ENCODE peak calls at places on chromosomes 4 and X, in five cellular contexts. Q is AG09309, U is upper lobe of right lung, C is mesendoderm, W is cardiac muscle cell. B is an unnamed sample.
A peak's percentile ranks its signal among the peaks of the same experiment; 100 is the strongest.

GRCh38 chrX:47168495-47169073 is 23.6 kb downstream of the RBM10 start:
- DNase-seq in Q (no peak), U (peak; percentile 3), C (no peak), W (no peak), B (no peak)

GRCh38 chr4:185381794-185382193 is 13.9 kb downstream of the LRP2BP start:
- DNase-seq in Q (no peak), U (no peak), C (no peak), W (no peak), B (no peak)

GRCh38 chr4:112099701-112100289 is 45.5 kb upstream of the FAM241A start:
- DNase-seq in Q (peak; percentile 31), U (no peak), C (peak; percentile 57), W (peak; percentile 55), B (peak; percentile 31)

GRCh38 chr4:126850286-126850685 is 782.5 kb upstream of the INTU start:
- DNase-seq in Q (peak; percentile 89), U (no peak), C (peak; percentile 92), W (no peak), B (no peak)

GRCh38 chr4:76883147-76883546 is 14.8 kb downstream of the SOWAHB start:
- DNase-seq in Q (no peak), U (no peak), C (no peak), W (no peak), B (no peak)

GRCh38 chr4:147582386-147583077 is 34.7 kb upstream of the TMEM184C start:
- DNase-seq in Q (no peak), U (no peak), C (no peak), W (no peak), B (no peak)

GRCh38 chr4:153555730-153556440 is 89.7 kb downstream of the TMEM131L start:
- DNase-seq in Q (no peak), U (no peak), C (no peak), W (peak; percentile 86), B (no peak)

GRCh38 chr4:153409412-153409811 is 56.7 kb upstream of the TMEM131L start:
- DNase-seq in Q (no peak), U (no peak), C (no peak), W (no peak), B (no peak)

GRCh38 chr4:23966720-23967119 is 76.9 kb upstream of the PPARGC1A start:
- DNase-seq in Q (no peak), U (no peak), C (peak; percentile 70), W (peak; percentile 57), B (no peak)

GRCh38 chrX:22968494-22968893 is 31.3 kb upstream of the DDX53 start:
- DNase-seq in Q (no peak), U (no peak), C (peak; percentile 11), W (no peak), B (no peak)

GRCh38 chr4:99875073-99875472 is 19.2 kb downstream of the LAMTOR3 start:
- DNase-seq in Q (no peak), U (no peak), C (no peak), W (no peak), B (no peak)

GRCh38 chr4:99878604-99879003 is 15.6 kb downstream of the LAMTOR3 start:
- DNase-seq in Q (no peak), U (no peak), C (no peak), W (no peak), B (no peak)

GRCh38 chr4:99885063-99885664 is 9.1 kb downstream of the LAMTOR3 start:
- DNase-seq in Q (no peak), U (no peak), C (peak; percentile 55), W (peak; percentile 51), B (no peak)

GRCh38 chr4:99876946-99877345 is 17.3 kb downstream of the LAMTOR3 start:
- DNase-seq in Q (no peak), U (no peak), C (no peak), W (no peak), B (no peak)

DNA sequence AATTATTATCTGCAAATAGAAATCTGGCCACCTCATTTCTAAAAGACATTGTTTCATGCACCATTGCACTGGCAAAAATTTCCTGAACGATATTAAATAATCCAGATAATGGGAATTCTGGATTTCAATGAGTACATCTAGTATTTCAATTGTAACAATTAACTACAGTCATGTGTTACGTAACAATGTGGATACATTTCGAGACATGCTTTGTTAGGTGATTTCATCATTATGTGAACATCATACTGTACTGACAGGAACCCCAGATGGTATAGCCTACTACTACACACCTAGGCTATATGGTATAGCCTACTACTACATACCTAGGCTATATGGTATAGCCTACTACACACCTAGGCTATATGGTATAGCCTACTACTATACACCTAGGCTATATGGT is 14.8 kb downstream of the LAMTOR3 start:
- DNase-seq in Q (no peak), U (no peak), C (no peak), W (no peak), B (no peak)
- H3K4me3 ChIP-seq in Q (no peak overlapping the region), U (no peak overlapping the region), C (no peak overlapping the region), W (no peak overlapping the region), B (no peak overlapping the region)

DNA sequence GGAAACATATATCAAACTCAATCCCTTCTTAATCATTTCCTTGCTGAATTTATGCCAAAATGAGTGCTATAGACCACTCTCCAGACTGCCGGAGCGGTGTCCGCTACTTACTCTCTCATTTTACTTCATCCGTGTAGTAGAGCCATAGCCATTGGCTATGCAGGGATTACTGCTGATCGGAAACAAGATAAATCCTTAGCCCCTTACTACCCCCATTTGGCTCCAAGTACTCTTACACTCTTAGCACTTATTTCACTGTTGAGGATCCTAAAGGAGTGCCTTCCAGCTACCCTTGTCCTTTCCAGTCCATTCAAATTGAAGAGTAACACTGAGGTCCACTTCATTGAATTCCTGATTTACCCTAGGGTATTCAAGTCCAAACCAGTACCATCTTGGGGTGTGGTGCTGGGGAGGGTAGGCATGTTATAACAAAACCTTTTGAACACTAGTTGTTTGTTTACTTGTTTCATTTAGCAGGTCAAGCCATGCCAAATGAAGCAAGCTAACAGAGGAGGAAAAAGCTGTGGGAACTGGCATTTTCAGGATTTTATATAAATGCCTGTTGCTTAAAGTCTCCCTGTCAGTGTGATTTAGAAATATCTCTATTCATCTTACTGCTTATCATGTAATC is 715.1 kb downstream of the FSTL5 start:
- DNase-seq in Q (no peak), U (no peak), C (no peak), W (no peak), B (no peak)
- H3K4me3 ChIP-seq in Q (no peak overlapping the region), U (no peak overlapping the region), C (no peak overlapping the region), W (no peak overlapping the region), B (no peak overlapping the region)

GRCh38 chr4:174826660-174827059 is 2.4 kb downstream of the GLRA3 start:
- DNase-seq in Q (no peak), U (no peak), C (no peak), W (no peak), B (no peak)
- H3K4me3 ChIP-seq in Q (no peak overlapping the region), U (no peak overlapping the region), C (no peak overlapping the region), W (no peak overlapping the region), B (no peak overlapping the region)

DNA sequence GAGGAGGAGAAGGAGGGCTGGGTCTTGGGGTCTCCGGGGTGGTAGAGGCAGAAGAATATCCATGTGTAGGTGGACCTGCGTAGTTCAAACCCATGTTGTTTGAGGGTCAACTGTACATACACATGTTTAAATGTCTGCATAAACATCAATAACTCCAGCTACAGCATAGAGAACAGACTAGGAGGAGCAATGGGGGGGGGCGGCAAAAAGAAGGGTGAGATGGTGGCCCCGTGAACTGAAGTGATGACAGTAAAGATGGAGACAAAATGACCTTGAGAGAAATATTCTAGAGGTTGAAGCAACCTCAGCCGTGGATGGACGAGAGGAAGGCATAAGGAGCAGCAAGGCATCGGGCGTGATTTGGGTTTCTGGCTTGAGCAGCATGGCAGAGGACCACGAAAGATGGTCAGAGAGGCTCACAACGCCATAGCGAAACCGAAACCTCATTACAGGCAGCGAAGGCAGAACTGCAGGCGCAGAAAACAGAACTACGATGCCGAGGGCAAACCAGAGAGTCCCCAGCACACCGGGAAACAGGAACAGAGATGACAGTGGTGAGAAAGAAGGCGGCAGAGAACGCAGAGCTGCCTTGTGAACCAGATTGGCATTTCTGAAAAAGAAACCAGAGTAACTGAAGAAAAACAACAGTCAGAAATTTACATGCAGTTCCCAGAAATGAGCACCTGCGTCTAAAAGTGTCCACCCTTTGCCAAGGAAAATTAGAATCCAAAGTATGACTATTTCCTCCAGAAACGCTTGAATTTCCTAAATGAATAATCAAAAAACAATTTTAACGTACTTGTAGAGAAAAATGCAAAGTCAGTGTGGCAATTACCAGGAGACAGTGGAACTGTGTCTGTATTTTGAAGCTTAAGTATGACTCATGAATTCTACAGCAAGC is 50.2 kb upstream of the ENPP6 start:
- DNase-seq in Q (peak; percentile 81), U (peak; percentile 72), C (peak; percentile 33), W (no peak), B (no peak)
- H3K4me3 ChIP-seq in Q (peak overlapping the region; percentile 19), U (peak overlapping the region; percentile 26), C (no peak overlapping the region), W (no peak overlapping the region), B (no peak overlapping the region)

B was measured in neuronal stem cell.